ENCODE peak calls at places on chromosomes 13 and 19, in ten cellular contexts. A is right cardiac atrium, C is SK-N-SH, Y is heart left ventricle, F is testis, O is heart right ventricle, B is HCT116, W is neural progenitor cell, X is mucosa of descending colon, R is Caco-2. V is an unnamed sample.

GRCh38 chr13:48156466-48156865 is 61.6 kb upstream of the MED4 start:
- DNase-seq in Y (peak; percentile 69), A (no peak), X (peak; percentile 59), R (no peak), C (no peak), F (no peak), O (no peak), B (peak; percentile 13), W (no peak), V (no peak)

GRCh38 chr19:43700368-43701015 is 15.4 kb upstream of the IRGC start:
- DNase-seq in W (peak; percentile 21), F (peak; percentile 34), A (peak; percentile 68), R (no peak), O (peak; percentile 30), Y (no peak), B (no peak), C (no peak), X (peak; percentile 56), V (peak; percentile 47)

GRCh38 chr13:98214707-98215106 is 37.6 kb upstream of the RNF113B start:
- DNase-seq in Y (no peak), A (no peak), B (peak; percentile 6), O (no peak), W (no peak), F (no peak), R (no peak), X (no peak), C (no peak), V (no peak)

GRCh38 chr13:40456397-40456958 is 210.0 kb downstream of the FOXO1 start:
- DNase-seq in F (no peak), R (no peak), O (no peak), A (no peak), W (peak; percentile 26), Y (no peak), C (no peak), X (no peak), B (no peak), V (no peak)

GRCh38 chr19:616732-617526 is 16.4 kb downstream of the POLRMT start:
- DNase-seq in B (no peak), R (no peak), A (no peak), Y (no peak), X (no peak), W (no peak), C (no peak), F (no peak), O (no peak), V (no peak)

GRCh38 chr13:105543742-105544141 is 991.7 kb downstream of the EFNB2 start:
- DNase-seq in R (no peak), W (no peak), O (no peak), F (no peak), B (no peak), Y (no peak), A (no peak), X (no peak), C (no peak), V (no peak)

GRCh38 chr19:29672933-29673336 is 7.7 kb downstream of the PLEKHF1 start:
- DNase-seq in A (peak; percentile 22), Y (no peak), O (no peak), X (peak; percentile 61), R (no peak), B (no peak), W (no peak), C (no peak), F (no peak), V (no peak)

GRCh38 chr19:8500158-8500557 is 2.3 kb downstream of the PRAM1 start:
- DNase-seq in O (no peak), X (no peak), A (no peak), B (no peak), W (peak; percentile 42), F (no peak), Y (no peak), R (no peak), C (no peak), V (peak; percentile 74)

GRCh38 chr19:46924874-46925547 is 64.2 kb downstream of the ARHGAP35 start:
- DNase-seq in X (peak; percentile 49), A (no peak), F (no peak), O (no peak), R (peak; percentile 36), C (no peak), W (no peak), B (no peak), Y (no peak), V (no peak)
- H3K4me1 ChIP-seq in X (peaks cover 34% of the 10 kb centered on the region), A (peaks cover 23% of the 10 kb centered on the region), F (peaks cover 19% of the 10 kb centered on the region), O (peaks cover 44% of the 10 kb centered on the region), R (peaks cover 34% of the 10 kb centered on the region), C (peaks cover 45% of the 10 kb centered on the region), W (peaks cover 17% of the 10 kb centered on the region), B (peaks cover 34% of the 10 kb centered on the region), Y (peaks cover 66% of the 10 kb centered on the region), V (peaks cover 41% of the 10 kb centered on the region)

GRCh38 chr19:31418055-31418454 is 68.8 kb upstream of the TSHZ3 start:
- DNase-seq in R (no peak), O (no peak), Y (no peak), A (no peak), X (no peak), F (no peak), B (no peak), W (no peak), C (no peak), V (no peak)

GRCh38 chr19:31416548-31416947 is 67.3 kb upstream of the TSHZ3 start:
- DNase-seq in W (no peak), B (no peak), R (no peak), C (no peak), X (no peak), Y (no peak), F (no peak), A (no peak), O (no peak), V (no peak)

GRCh38 chr19:31419871-31420430 is 70.7 kb upstream of the TSHZ3 start:
- DNase-seq in C (no peak), W (peak; percentile 55), O (no peak), A (no peak), F (no peak), B (no peak), R (no peak), Y (no peak), X (no peak), V (no peak)

GRCh38 chr19:31421856-31422255 is 72.6 kb upstream of the TSHZ3 start:
- DNase-seq in X (no peak), R (no peak), W (peak; percentile 5), B (no peak), Y (no peak), A (no peak), O (no peak), C (no peak), F (no peak), V (no peak)

DNA sequence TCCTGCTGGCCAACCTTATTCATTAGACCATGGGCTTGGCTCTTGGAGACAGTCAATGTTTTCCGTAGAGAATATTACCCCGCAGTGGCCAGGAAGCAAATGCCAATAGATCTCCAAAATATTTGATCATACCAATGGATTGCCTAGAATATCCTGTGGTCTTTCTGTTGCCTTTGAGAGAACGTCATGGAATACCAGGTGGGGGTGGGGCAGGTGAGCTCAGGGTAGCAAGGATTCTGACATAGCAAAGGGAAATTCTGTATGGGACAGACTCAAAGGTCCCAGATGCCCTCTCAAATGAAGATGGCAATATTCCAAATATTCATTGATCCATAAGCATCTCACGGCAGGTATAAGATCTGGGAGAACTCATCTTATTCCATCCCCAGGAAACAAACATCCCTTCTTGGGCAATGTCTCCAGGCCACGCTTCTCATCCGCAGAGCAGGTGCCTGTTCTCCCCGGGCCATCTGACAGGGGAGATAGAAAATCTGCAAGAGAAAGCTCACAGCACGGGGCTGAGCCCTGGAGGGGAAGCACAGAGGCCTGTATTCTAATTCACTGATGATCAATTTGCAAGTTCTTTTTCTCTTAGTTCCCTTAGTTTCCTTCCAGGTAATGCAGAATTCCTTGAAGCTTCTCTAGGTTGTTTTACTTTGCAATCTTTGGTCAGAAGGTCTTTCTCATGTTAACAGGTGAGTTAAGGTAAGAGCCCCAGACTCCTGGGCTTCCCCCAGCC is 69.6 kb upstream of the TSHZ3 start:
- DNase-seq in X (no peak), A (no peak), B (no peak), O (no peak), F (no peak), C (no peak), W (no peak), R (no peak), Y (no peak), V (no peak)
- H3K4me1 ChIP-seq in X (no peaks in the 10 kb centered on the region), A (no peaks in the 10 kb centered on the region), B (no peaks in the 10 kb centered on the region), O (no peaks in the 10 kb centered on the region), F (no peaks in the 10 kb centered on the region), C (no peaks in the 10 kb centered on the region), W (peaks cover 28% of the 10 kb centered on the region), R (no peaks in the 10 kb centered on the region), Y (no peaks in the 10 kb centered on the region), V (no peaks in the 10 kb centered on the region)

GRCh38 chr19:44752123-44752815 is 3.8 kb downstream of the BCL3 start:
- DNase-seq in W (no peak), X (no peak), O (no peak), R (no peak), C (no peak), A (no peak), F (no peak), Y (no peak), B (no peak), V (no peak)

GRCh38 chr19:44749994-44750393 is 1.5 kb downstream of the BCL3 start:
- DNase-seq in Y (no peak), F (no peak), O (no peak), W (no peak), C (no peak), B (no peak), R (no peak), A (no peak), X (no peak), V (no peak)

GRCh38 chr19:44748426-44749254 is at the start of gene BCL3:
- DNase-seq in O (peak; percentile 84), W (peak; percentile 53), B (no peak), X (peak; percentile 91), A (peak; percentile 89), R (peak; percentile 77), C (peak; percentile 76), F (peak; percentile 57), Y (peak; percentile 92), V (peak; percentile 86)

GRCh38 chr19:44749318-44749717 is 810 bp downstream of the BCL3 start:
- DNase-seq in F (no peak), Y (no peak), C (no peak), X (no peak), W (no peak), B (no peak), O (no peak), R (no peak), A (no peak), V (no peak)

GRCh38 chr19:44750713-44751112 is 2.2 kb downstream of the BCL3 start:
- DNase-seq in R (no peak), X (no peak), B (no peak), F (no peak), A (no peak), O (no peak), Y (no peak), C (no peak), W (no peak), V (no peak)
- H3K4me1 ChIP-seq in R (peaks cover 37% of the 10 kb centered on the region), X (peaks cover 64% of the 10 kb centered on the region), B (peaks cover 48% of the 10 kb centered on the region), F (peaks cover 56% of the 10 kb centered on the region), A (peaks cover 25% of the 10 kb centered on the region), O (peaks cover 45% of the 10 kb centered on the region), Y (peaks cover 88% of the 10 kb centered on the region), C (peaks cover 32% of the 10 kb centered on the region), W (peaks cover 10% of the 10 kb centered on the region), V (peaks cover 77% of the 10 kb centered on the region)

GRCh38 chr13:51588406-51588949 is 4.2 kb downstream of the WDFY2 start:
- DNase-seq in C (no peak), F (peak; percentile 80), A (no peak), O (no peak), B (no peak), W (peak; percentile 8), Y (no peak), R (no peak), X (no peak), V (no peak)

GRCh38 chr13:51589793-51590192 is 5.5 kb downstream of the WDFY2 start:
- DNase-seq in F (no peak), Y (no peak), C (peak; percentile 17), R (no peak), B (no peak), O (no peak), X (no peak), A (no peak), W (no peak), V (no peak)

GRCh38 chr13:51585234-51585672 is 991 bp downstream of the WDFY2 start:
- DNase-seq in F (peak; percentile 40), X (no peak), O (no peak), Y (no peak), A (no peak), C (no peak), R (no peak), B (no peak), W (no peak), V (no peak)

GRCh38 chr13:51585696-51586095 is 1.4 kb downstream of the WDFY2 start:
- DNase-seq in F (no peak), A (no peak), O (no peak), R (no peak), W (no peak), B (no peak), Y (no peak), C (no peak), X (no peak), V (no peak)

GRCh38 chr13:51587372-51587771 is 3.1 kb downstream of the WDFY2 start:
- DNase-seq in X (no peak), Y (no peak), B (no peak), C (no peak), O (no peak), F (no peak), A (no peak), R (no peak), W (no peak), V (no peak)
- H3K4me1 ChIP-seq in X (peaks cover 9% of the 10 kb centered on the region), Y (peaks cover 53% of the 10 kb centered on the region), B (peaks cover 21% of the 10 kb centered on the region), C (peaks cover 43% of the 10 kb centered on the region), O (peaks cover 20% of the 10 kb centered on the region), F (peaks cover 64% of the 10 kb centered on the region), A (no peaks in the 10 kb centered on the region), R (peaks cover 26% of the 10 kb centered on the region), W (peaks cover 56% of the 10 kb centered on the region), V (peaks cover 49% of the 10 kb centered on the region)